ENCODE peak calls at places on chromosomes 13 and 19, in ten cellular contexts. X is hepatic stellate cell, S is body of pancreas, Q is GM12865, Z is mucosa of descending colon, P is MG63, L is endodermal cell, J is fibroblast of villous mesenchyme, E is AG08395, Y is HCEC 1CT. B is an unnamed sample.

GRCh38 chr19:13764821-13765394 is 586 bp downstream of the MRI1 start:
- DNase-seq in Z (peak), X (peak), L (peak), Q (peak), E (peak), P (no peak), J (no peak), Y (no peak), S (peak), B (no peak)

GRCh38 chr19:50416815-50417137 is 2.0 kb upstream of the SPIB start:
- DNase-seq in Q (no peak), P (no peak), Y (no peak), L (no peak), E (no peak), Z (no peak), X (no peak), S (no peak), J (no peak), B (no peak)

GRCh38 chr13:84821261-84821660 is 939.0 kb upstream of the SLITRK1 start:
- DNase-seq in L (no peak), S (no peak), Z (no peak), E (no peak), Q (no peak), P (no peak), X (no peak), Y (no peak), J (no peak), B (no peak)

GRCh38 chr19:54190942-54191670 is at the start of gene TSEN34:
- DNase-seq in Q (peak), Y (peak), X (peak), Z (peak), L (peak), J (peak), E (peak), P (peak), S (peak), B (peak)

GRCh38 chr19:33978286-33978685 is 181.6 kb downstream of the KCTD15 start:
- DNase-seq in X (no peak), L (no peak), S (no peak), Z (no peak), P (no peak), E (no peak), Q (no peak), Y (no peak), J (no peak), B (no peak)

GRCh38 chr19:13765395-13766094 is 1.2 kb downstream of the MRI1 start:
- DNase-seq in P (no peak), X (no peak), J (no peak), Z (no peak), L (peak), Y (no peak), E (no peak), S (no peak), Q (no peak), B (no peak)

GRCh38 chr19:44596428-44597130 is 16.8 kb upstream of the IGSF23 start:
- DNase-seq in X (no peak), E (no peak), J (no peak), Z (peak), Q (no peak), L (no peak), Y (no peak), P (no peak), S (no peak), B (no peak)

GRCh38 chr13:45681101-45681500 is 21.0 kb upstream of the CBY2 start:
- DNase-seq in X (no peak), S (no peak), L (no peak), P (no peak), E (peak), Z (no peak), Q (no peak), Y (no peak), J (no peak), B (no peak)

GRCh38 chr13:94120878-94121277 is 358.6 kb downstream of the DCT start:
- DNase-seq in X (no peak), Z (no peak), J (no peak), S (no peak), L (no peak), P (no peak), E (no peak), Y (no peak), Q (no peak), B (no peak)

GRCh38 chr13:103354189-103354588 is 288.0 kb upstream of the SLC10A2 start:
- DNase-seq in L (no peak), Y (no peak), X (no peak), P (no peak), Z (no peak), J (no peak), Q (no peak), S (no peak), E (no peak), B (no peak)

GRCh38 chr13:77298403-77298802 is 28.5 kb downstream of the MYCBP2 start:
- DNase-seq in Q (peak), S (no peak), E (no peak), Y (no peak), P (no peak), J (no peak), X (no peak), L (no peak), Z (no peak), B (no peak)

GRCh38 chr13:30572859-30573275 is 44.9 kb upstream of the USPL1 start:
- DNase-seq in L (no peak), X (peak), J (peak), Q (peak), E (peak), S (no peak), Z (peak), P (peak), Y (peak), B (no peak)

GRCh38 chr19:54525636-54526035 is 23.0 kb downstream of the LAIR2 start:
- DNase-seq in Z (no peak), Q (no peak), X (no peak), S (no peak), J (no peak), Y (no peak), P (no peak), E (no peak), L (no peak), B (no peak)

GRCh38 chr19:47719047-47719885 is 6.0 kb downstream of the EHD2 start:
- DNase-seq in Q (no peak), S (peak), E (peak), X (peak), Y (peak), J (peak), Z (peak), L (peak), P (peak), B (peak)

GRCh38 chr13:111296417-111296816 is 24.0 kb upstream of the TEX29 start:
- DNase-seq in X (no peak), J (peak), Y (no peak), Q (no peak), P (no peak), Z (no peak), L (no peak), S (no peak), E (no peak), B (no peak)

GRCh38 chr13:67076378-67076777 is 153.8 kb downstream of the PCDH9 start:
- DNase-seq in S (no peak), Y (no peak), P (no peak), E (no peak), Z (no peak), Q (no peak), J (no peak), X (peak), L (no peak), B (no peak)

GRCh38 chr13:36124236-36124822 is 6.9 kb downstream of the DCLK1 start:
- DNase-seq in Z (peak), E (peak), Q (no peak), J (no peak), L (no peak), S (no peak), Y (no peak), X (peak), P (peak), B (no peak)

GRCh38 chr13:106799731-106800335 is 231.9 kb upstream of the ARGLU1 start:
- DNase-seq in Q (no peak), J (no peak), Y (no peak), X (no peak), S (no peak), L (no peak), E (no peak), P (no peak), Z (no peak), B (no peak)

GRCh38 chr19:13241321-13242104 is 91.3 kb downstream of the IER2 start:
- DNase-seq in X (no peak), S (no peak), Z (no peak), L (peak), Y (no peak), E (no peak), Q (peak), P (peak), J (no peak), B (no peak)

GRCh38 chr19:8611391-8611883 is 922 bp upstream of the ADAMTS10 start:
- DNase-seq in Y (no peak), S (no peak), P (peak), Z (peak), Q (no peak), J (no peak), E (no peak), X (no peak), L (peak), B (no peak)

GRCh38 chr13:88544836-88545235 is 873.7 kb downstream of the SLITRK5 start:
- DNase-seq in Z (no peak), J (no peak), P (no peak), S (no peak), Q (no peak), L (no peak), Y (peak), X (no peak), E (no peak), B (no peak)

GRCh38 chr19:17346109-17346671 is 8.8 kb downstream of the GTPBP3 start:
- DNase-seq in Z (peak), J (peak), L (peak), Y (peak), S (peak), P (peak), Q (peak), E (peak), X (peak), B (peak)

GRCh38 chr13:113665582-113666323 is 1.3 kb upstream of the GRK1 start:
- DNase-seq in P (no peak), X (no peak), E (no peak), S (no peak), Y (no peak), L (peak), Q (no peak), Z (no peak), J (no peak), B (no peak)

GRCh38 chr19:50317115-50317514 is 12.1 kb downstream of the KCNC3 start:
- DNase-seq in Y (no peak), Q (no peak), L (no peak), S (no peak), X (no peak), E (no peak), P (no peak), Z (no peak), J (no peak), B (no peak)

GRCh38 chr13:90713436-90714133 is 633.9 kb upstream of the MIR17HG start:
- DNase-seq in Q (no peak), J (no peak), Z (no peak), X (no peak), Y (no peak), P (no peak), S (no peak), E (no peak), L (no peak), B (no peak)

GRCh38 chr19:19399733-19400438 is 5.6 kb upstream of the GATAD2A start:
- DNase-seq in L (no peak), E (peak), S (no peak), Y (peak), Q (no peak), J (no peak), X (no peak), P (peak), Z (no peak), B (no peak)

GRCh38 chr19:29804493-29804892 is 7.3 kb upstream of the CCNE1 start:
- DNase-seq in L (no peak), Q (peak), P (no peak), Y (no peak), E (no peak), J (no peak), X (no peak), S (no peak), Z (no peak), B (no peak)